ENCODE peak calls at places on chromosomes 16 and 17, in four cellular contexts. C is HCT116, T is astrocyte, R is GM13977. Q is an unnamed sample.

GRCh38 chr16:874366-875181 is 74.0 kb upstream of the GNG13 start:
- DNase-seq in T (no peak), R (no peak), C (no peak), Q (no peak)

GRCh38 chr17:30225112-30225511 is 10.4 kb downstream of the SLC6A4 start:
- DNase-seq in C (no peak), R (no peak), T (no peak), Q (no peak)

GRCh38 chr17:71995570-71995969 is 125.2 kb upstream of the SOX9 start:
- DNase-seq in C (no peak), R (no peak), T (peak; percentile 44), Q (no peak)

GRCh38 chr17:67718325-67718941 is 697 bp downstream of the NOL11 start:
- DNase-seq in T (peak; percentile 39), R (peak; percentile 42), C (no peak), Q (peak; percentile 43)

GRCh38 chr17:3916013-3916696 is at the start of gene P2RX1:
- DNase-seq in R (no peak), C (no peak), T (no peak), Q (peak; percentile 78)

GRCh38 chr17:80025140-80025539 is 10.5 kb downstream of the TBC1D16 start:
- DNase-seq in T (no peak), C (no peak), R (no peak), Q (no peak)

GRCh38 chr17:80457236-80457856 is 19.1 kb downstream of the NPTX1 start:
- DNase-seq in T (no peak), C (no peak), R (no peak), Q (peak; percentile 51)

GRCh38 chr17:82120148-82120547 is 22.1 kb upstream of the FASN start:
- DNase-seq in R (no peak), T (peak; percentile 39), C (no peak), Q (peak; percentile 69)

GRCh38 chr16:71895679-71896385 is 501 bp downstream of the IST1 start:
- DNase-seq in C (no peak), R (peak; percentile 50), T (peak; percentile 45), Q (peak; percentile 30)

GRCh38 chr16:50153648-50154368 is 702 bp downstream of the TENT4B start:
- DNase-seq in R (peak; percentile 56), C (no peak), T (no peak), Q (peak; percentile 45)

GRCh38 chr16:35215287-35215686 is 1755.9 kb downstream of the TP53TG3F start:
- DNase-seq in R (no peak), T (no peak), C (no peak), Q (no peak)
- TF ChIP-seq CTCF in R (no peak), T (no peak), C (no peak), Q (no peak)

GRCh38 chr17:77281024-77281903 is 140.5 kb downstream of the SEC14L1 start:
- DNase-seq in T (no peak), R (peak; percentile 98), C (no peak), Q (peak; percentile 59)
- TF ChIP-seq CTCF in T (no peak), R (peak; percentile 77), C (no peak), Q (peak; percentile 31)

GRCh38 chr16:56605475-56605874 is 2.9 kb upstream of the MT2A start:
- DNase-seq in C (no peak), T (no peak), R (no peak), Q (no peak)

GRCh38 chr16:56604966-56605365 is 3.4 kb upstream of the MT2A start:
- DNase-seq in R (no peak), T (no peak), C (no peak), Q (no peak)

GRCh38 chr16:56601325-56601724 is 7.1 kb upstream of the MT2A start:
- DNase-seq in T (no peak), C (no peak), R (no peak), Q (no peak)

GRCh38 chr16:56603589-56603988 is 4.8 kb upstream of the MT2A start:
- DNase-seq in C (peak; percentile 56), T (no peak), R (no peak), Q (no peak)

GRCh38 chr16:56600398-56600999 is 7.9 kb upstream of the MT2A start:
- DNase-seq in C (peak; percentile 55), T (no peak), R (peak; percentile 63), Q (peak; percentile 67)
- TF ChIP-seq CTCF in C (no peak), T (peak; percentile 77), R (peak; percentile 58), Q (peak; percentile 69)

DNA sequence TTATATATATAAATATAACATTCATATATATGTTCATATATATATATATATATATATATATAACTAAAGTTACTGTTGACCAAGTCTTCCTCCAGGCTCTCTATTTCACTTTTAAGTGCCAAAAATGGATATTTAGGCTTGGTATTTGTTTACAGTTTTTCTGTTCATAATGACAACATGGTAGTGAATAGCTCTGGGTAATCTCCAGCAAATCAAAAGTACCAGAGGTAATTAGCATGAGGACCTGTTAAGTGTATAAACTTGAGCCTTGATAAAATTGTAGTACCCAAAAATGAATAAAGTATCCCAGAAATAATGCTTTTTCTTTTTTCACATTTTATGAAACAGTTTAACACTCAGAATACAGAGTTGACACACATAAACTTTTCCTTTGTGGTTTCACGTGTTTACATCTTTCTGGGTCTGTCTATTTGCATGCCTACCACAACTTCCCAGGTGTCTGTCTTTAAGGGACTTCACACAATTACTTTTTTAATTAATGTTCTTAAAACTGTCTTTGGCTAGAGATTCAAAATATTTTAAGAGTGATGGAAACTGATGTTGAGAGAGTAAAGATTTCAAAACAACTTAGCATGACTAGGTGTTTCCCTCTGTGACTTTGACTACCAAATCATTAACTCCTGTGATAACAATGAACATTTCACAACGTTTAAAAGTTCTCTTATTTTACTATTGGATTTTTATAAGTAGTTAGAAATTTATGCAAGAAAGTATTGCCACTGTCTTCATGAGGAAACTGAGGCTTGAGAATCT is 47.9 kb downstream of the RABEP1 start:
- DNase-seq in C (no peak), T (peak; percentile 17), R (no peak), Q (no peak)
- TF ChIP-seq CTCF in C (no peak), T (no peak), R (no peak), Q (no peak)

DNA sequence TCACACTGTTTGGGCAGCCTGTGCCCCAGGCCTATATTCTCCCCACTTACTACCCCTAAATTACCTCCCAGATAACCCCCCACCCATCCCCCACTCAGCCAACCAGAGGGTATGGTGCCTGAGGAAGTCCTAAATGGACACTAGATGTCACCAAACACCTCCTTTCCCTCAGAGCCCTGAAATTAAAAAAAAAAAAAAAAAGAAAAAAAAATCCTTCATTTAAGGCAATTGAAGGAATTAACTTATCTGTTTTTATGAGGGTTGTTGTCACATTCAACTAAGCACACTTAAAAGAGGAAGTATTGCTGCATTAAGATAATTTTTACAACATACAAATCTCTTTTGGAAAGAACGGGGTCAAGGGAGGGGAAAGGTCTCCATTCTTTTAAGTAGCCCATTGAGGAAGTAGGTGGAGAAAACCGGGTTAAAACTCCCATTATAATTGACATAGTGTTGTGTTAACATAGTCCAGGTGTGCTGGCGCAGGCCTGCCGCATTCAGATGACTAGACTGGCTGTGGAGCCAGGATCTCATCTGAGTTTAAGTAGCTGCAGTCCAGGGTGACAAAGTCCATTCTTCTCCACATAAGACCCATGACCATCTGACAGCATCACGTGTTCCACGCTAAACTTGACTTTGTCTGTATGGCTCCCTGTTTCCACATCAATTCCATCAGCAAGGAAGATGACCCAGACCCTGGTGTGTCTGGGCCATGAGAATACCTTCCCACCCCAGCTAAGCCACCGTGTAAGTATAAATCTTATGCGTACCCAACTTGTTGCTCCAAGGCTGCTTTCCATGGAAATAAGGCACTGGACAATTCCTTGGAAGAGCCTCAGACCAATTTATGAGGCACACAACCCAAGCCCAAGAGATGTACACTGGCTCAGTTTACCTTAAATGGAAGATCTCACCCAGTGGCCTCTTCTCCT is 46.4 kb downstream of the SNX11 start:
- DNase-seq in C (peak; percentile 45), T (peak; percentile 29), R (no peak), Q (peak; percentile 30)
- TF ChIP-seq CTCF in C (peak; percentile 87), T (peak; percentile 46), R (peak; percentile 40), Q (no peak)

DNA sequence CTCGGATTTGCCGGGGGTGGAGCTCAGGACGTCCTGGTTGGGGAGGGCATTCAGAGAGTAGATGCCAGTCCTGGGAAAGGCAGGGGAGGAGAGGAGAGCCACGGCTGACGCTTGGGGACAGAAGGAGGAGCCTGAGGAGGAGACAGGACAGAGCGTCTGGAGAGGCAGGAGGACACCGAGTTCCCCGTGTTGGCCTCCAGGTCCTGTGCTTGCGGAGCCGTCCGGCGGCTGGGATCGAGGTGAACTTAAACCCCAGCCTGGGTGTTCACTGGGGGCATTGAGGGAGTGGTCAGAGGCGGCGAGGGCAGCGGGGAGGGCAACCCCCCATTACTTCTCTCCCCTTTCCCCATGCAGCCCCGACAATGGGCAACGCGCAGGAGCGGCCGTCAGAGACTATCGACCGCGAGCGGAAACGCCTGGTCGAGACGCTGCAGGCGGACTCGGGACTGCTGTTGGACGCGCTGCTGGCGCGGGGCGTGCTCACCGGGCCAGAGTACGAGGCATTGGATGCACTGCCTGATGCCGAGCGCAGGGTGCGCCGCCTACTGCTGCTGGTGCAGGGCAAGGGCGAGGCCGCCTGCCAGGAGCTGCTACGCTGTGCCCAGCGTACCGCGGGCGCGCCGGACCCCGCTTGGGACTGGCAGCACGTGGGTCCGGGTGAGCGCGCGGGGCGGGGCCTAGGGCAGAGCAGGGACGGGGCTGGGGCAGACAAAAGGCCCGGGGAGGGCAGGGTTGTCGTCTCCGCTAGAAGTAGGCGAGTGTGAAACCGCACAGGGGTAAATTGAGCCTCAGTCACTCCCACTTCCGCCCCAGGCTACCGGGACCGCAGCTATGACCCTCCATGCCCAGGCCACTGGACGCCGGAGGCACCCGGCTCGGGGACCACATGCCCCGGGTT is 3.7 kb downstream of the NOL3 start:
- DNase-seq in R (peak; percentile 79), C (no peak), T (peak; percentile 78), Q (peak; percentile 85)
- TF ChIP-seq CTCF in R (no peak), C (no peak), T (no peak), Q (peak; percentile 19)

GRCh38 chr17:4934173-4934979 is 2.3 kb downstream of the GP1BA start:
- DNase-seq in R (peak; percentile 68), T (peak; percentile 35), C (no peak), Q (peak; percentile 38)
- TF ChIP-seq CTCF in R (peak; percentile 35), T (peak; percentile 28), C (no peak), Q (peak; percentile 24)

GRCh38 chr16:81003610-81004460 is 2.9 kb downstream of the CMC2 start:
- DNase-seq in C (no peak), T (peak; percentile 26), R (no peak), Q (peak; percentile 16)

GRCh38 chr16:81004646-81005353 is 1.9 kb downstream of the CMC2 start:
- DNase-seq in T (no peak), R (peak; percentile 27), C (peak; percentile 63), Q (peak; percentile 49)

GRCh38 chr16:81005644-81006471 is 827 bp downstream of the CMC2 start:
- DNase-seq in R (no peak), T (no peak), C (peak; percentile 21), Q (no peak)

GRCh38 chr16:81008151-81008789 is 1.3 kb downstream of the CENPN start:
- DNase-seq in T (no peak), C (no peak), R (no peak), Q (no peak)

GRCh38 chr16:81006472-81007311 is at the start of the genes CENPN and CMC2:
- DNase-seq in R (peak; percentile 90), T (peak; percentile 98), C (peak; percentile 100), Q (peak; percentile 99)
- TF ChIP-seq CTCF in R (no peak), T (no peak), C (no peak), Q (no peak)

GRCh38 chr16:88289001-88289400 is 93.8 kb upstream of the ZNF469 start:
- DNase-seq in C (no peak), T (no peak), R (no peak), Q (no peak)

GRCh38 chr16:88286301-88286923 is 96.3 kb upstream of the ZNF469 start:
- DNase-seq in T (no peak), R (no peak), C (no peak), Q (no peak)

GRCh38 chr16:88285514-88285822 is 97.3 kb upstream of the ZNF469 start:
- DNase-seq in R (no peak), C (no peak), T (no peak), Q (no peak)

GRCh38 chr16:88288303-88288702 is 94.5 kb upstream of the ZNF469 start:
- DNase-seq in T (no peak), C (no peak), R (no peak), Q (no peak)

GRCh38 chr16:88287219-88287618 is 95.5 kb upstream of the ZNF469 start:
- DNase-seq in T (no peak), C (peak; percentile 63), R (no peak), Q (peak; percentile 77)
- TF ChIP-seq CTCF in T (peak; percentile 49), C (peak; percentile 93), R (peak; percentile 49), Q (peak; percentile 74)

Q was measured in activated CD8-positive, alpha-beta T cell treated with anti-CD3 and anti-CD28 coated beads for 36 hours.